ENCODE peak calls at places on chromosome 18, in six cellular contexts. V is nucleus accumbens; X is NCI-H460; S is ecto neural progenitor cell; Y is kidney tubule cell; J is CD8-positive, alpha-beta memory T cell. R is an unnamed sample.

GRCh38 chr18:47909484-47909883 is 21.0 kb downstream of the SMAD2 start:
- DNase-seq in V (no peak), X (no peak), S (no peak), Y (no peak), J (no peak), R (no peak)

GRCh38 chr18:12679183-12679786 is 21.4 kb upstream of the SPIRE1 start:
- DNase-seq in V (no peak), X (no peak), S (no peak), Y (peak), J (no peak), R (no peak)

GRCh38 chr18:48938827-48939367 is 11.9 kb downstream of the SMAD7 start:
- DNase-seq in V (no peak), X (no peak), S (no peak), Y (peak), J (no peak), R (no peak)

GRCh38 chr18:31206064-31206463 is 43.4 kb upstream of the DSC1 start:
- DNase-seq in V (no peak), X (no peak), S (no peak), Y (no peak), J (no peak), R (no peak)

GRCh38 chr18:12449040-12449814 is 41.5 kb downstream of the PRELID3A start:
- DNase-seq in V (no peak), X (no peak), S (no peak), Y (no peak), J (no peak), R (no peak)

GRCh38 chr18:79582978-79583377 is 96.6 kb upstream of the CTDP1 start:
- DNase-seq in V (no peak), X (no peak), S (no peak), Y (no peak), J (no peak), R (no peak)

GRCh38 chr18:48161201-48161910 is 230.9 kb upstream of the SMAD2 start:
- DNase-seq in V (peak), X (peak), S (peak), Y (peak), J (peak), R (peak)

GRCh38 chr18:79863946-79864725 is 66.4 kb downstream of the KCNG2 start:
- DNase-seq in V (no peak), X (no peak), S (no peak), Y (no peak), J (no peak), R (no peak)

GRCh38 chr18:5728566-5728965 is 166.8 kb downstream of the TMEM200C start:
- DNase-seq in V (no peak), X (no peak), S (no peak), Y (no peak), J (no peak), R (no peak)

GRCh38 chr18:58042826-58043362 is 1.1 kb upstream of the NEDD4L start:
- DNase-seq in V (no peak), X (no peak), S (no peak), Y (peak), J (peak), R (no peak)

GRCh38 chr18:12741351-12741750 is 38.5 kb downstream of the PSMG2 start:
- DNase-seq in V (no peak), X (peak), S (no peak), Y (peak), J (no peak), R (peak)

GRCh38 chr18:10497350-10497749 is 28.5 kb upstream of the NAPG start:
- DNase-seq in V (no peak), X (no peak), S (no peak), Y (no peak), J (no peak), R (no peak)

GRCh38 chr18:47619771-47620170 is 310.7 kb downstream of the SMAD2 start:
- DNase-seq in V (no peak), X (no peak), S (no peak), Y (no peak), J (no peak), R (no peak)

R was measured in RKO.